ENCODE peak calls at places on chromosomes 7 and 10, in seven cellular contexts. P is mammary epithelial cell, Y is lower lobe of right lung, C is Panc1, G is thoracic aorta, N is body of pancreas, X is esophagus squamous epithelium. W is an unnamed sample.

GRCh38 chr7:154627571-154628290 is 375.2 kb downstream of the PAXIP1 start:
- DNase-seq in P (no peak), G (no peak), Y (no peak), N (no peak), C (no peak), X (no peak), W (no peak)

GRCh38 chr7:26198133-26198780 is 2.3 kb downstream of the HNRNPA2B1 start:
- DNase-seq in Y (no peak), G (no peak), P (no peak), X (no peak), C (no peak), N (no peak), W (no peak)

GRCh38 chr10:33899578-33900531 is 565.4 kb upstream of the NRP1 start:
- DNase-seq in Y (no peak), G (no peak), X (no peak), C (no peak), N (no peak), P (peak; percentile 70), W (no peak)

GRCh38 chr10:33913194-33913593 is 578.7 kb upstream of the NRP1 start:
- DNase-seq in Y (no peak), P (peak; percentile 35), X (no peak), G (no peak), N (no peak), C (no peak), W (no peak)

GRCh38 chr10:94274142-94274787 is 88.5 kb downstream of the NOC3L start:
- DNase-seq in N (peak; percentile 27), P (no peak), G (no peak), Y (no peak), X (no peak), C (no peak), W (no peak)

GRCh38 chr7:128104109-128104742 is 73.0 kb upstream of the LRRC4 start:
- DNase-seq in N (peak; percentile 15), X (no peak), P (no peak), C (no peak), G (no peak), Y (peak; percentile 47), W (no peak)

GRCh38 chr7:22001345-22002004 is 55.8 kb upstream of the CDCA7L start:
- DNase-seq in P (peak; percentile 71), C (peak; percentile 35), Y (no peak), N (no peak), X (no peak), G (no peak), W (peak; percentile 32)

GRCh38 chr7:115349635-115350034 is 427.7 kb downstream of the MDFIC start:
- DNase-seq in P (no peak), X (no peak), Y (no peak), C (no peak), G (no peak), N (no peak), W (no peak)

GRCh38 chr7:116836080-116836479 is 26.3 kb upstream of the CAPZA2 start:
- DNase-seq in C (no peak), Y (no peak), N (no peak), X (no peak), G (no peak), P (no peak), W (no peak)

GRCh38 chr10:124298891-124299290 is 119.8 kb downstream of the OAT start:
- DNase-seq in N (no peak), G (no peak), P (no peak), C (no peak), X (no peak), Y (no peak), W (no peak)

DNA sequence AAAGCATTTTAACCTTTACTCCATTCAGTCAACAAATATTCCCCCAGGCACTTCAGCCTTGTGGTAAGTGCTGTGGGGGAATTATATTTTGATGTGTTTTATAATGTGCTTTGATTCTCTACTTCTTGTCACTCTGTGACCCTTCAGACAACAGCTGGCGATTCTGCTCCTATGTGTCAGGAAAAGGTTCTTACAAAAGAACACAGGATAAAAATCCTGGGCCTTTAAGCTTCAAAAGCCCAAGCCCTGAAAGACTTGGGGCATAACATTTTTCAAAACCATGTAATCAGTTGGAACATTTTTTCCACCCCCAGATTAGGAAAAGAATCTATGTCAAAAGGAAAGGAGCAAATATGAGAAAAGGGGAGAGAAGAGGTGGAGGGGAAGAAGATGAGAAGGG is 37.8 kb upstream of the LRRC17 start:
- DNase-seq in C (no peak), Y (no peak), X (no peak), P (no peak), G (no peak), N (no peak), W (no peak)
- H3K36me3 ChIP-seq in C (no peaks in the 10 kb centered on the region), Y (no peaks in the 10 kb centered on the region), X (no peaks in the 10 kb centered on the region), P (no peaks in the 10 kb centered on the region), G (no peaks in the 10 kb centered on the region), N (no peaks in the 10 kb centered on the region), W (no peaks in the 10 kb centered on the region)

GRCh38 chr7:123663200-123663599 is 7.5 kb downstream of the LMOD2 start:
- DNase-seq in C (no peak), Y (no peak), N (no peak), X (no peak), G (no peak), P (no peak), W (no peak)
- H3K4me3 ChIP-seq in C (no peak overlapping the region), Y (no peak overlapping the region), N (no peak overlapping the region), X (no peak overlapping the region), G (no peak overlapping the region), P (no peak overlapping the region), W (no peak overlapping the region)

GRCh38 chr7:57305192-57305748 is 144.7 kb upstream of the ZNF716 start:
- DNase-seq in X (no peak), N (no peak), Y (no peak), P (no peak), C (no peak), G (no peak), W (no peak)

DNA sequence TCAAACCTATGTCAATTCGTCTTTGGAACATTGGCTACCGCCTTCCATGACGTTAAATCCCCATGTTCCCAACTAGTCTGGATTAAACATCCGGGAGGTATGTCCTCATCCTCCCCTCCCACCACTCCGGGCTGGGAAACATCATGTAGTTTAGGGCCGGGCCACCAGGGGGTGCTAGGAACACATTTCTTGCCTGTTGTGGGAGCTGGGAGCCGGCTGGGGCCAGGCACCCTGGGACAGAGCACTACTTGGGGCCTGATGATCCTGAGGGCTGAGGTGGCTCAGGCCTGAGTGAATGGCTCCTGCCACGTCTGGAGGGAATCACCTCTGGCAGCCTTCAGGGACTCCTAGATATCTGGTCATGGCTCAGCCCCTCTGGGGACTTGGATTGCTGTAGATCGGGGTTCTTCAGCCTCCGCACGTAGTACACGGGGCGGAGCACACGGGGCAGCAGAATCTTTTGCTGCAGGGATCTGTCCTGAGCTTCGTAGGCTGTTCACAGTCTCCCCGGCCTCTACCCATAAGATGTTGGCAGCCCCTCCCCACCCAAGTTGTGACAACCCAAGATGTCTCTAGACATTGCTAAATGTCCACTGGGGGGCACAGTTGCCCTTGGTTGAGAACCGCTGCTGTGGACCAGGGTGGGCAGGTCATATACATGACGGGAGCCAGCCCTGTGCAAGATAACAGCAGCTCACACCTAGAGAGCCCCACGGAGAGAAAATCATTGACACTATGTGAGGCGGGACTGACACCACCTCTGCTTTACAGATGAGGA is 141.2 kb upstream of the ZNF716 start:
- DNase-seq in Y (no peak), P (no peak), N (no peak), C (no peak), X (no peak), G (no peak), W (no peak)
- TF ChIP-seq CTCF in Y (peak; percentile 15), P (no peak), N (no peak), C (peak; percentile 46), X (no peak), G (no peak), W (no peak)

DNA sequence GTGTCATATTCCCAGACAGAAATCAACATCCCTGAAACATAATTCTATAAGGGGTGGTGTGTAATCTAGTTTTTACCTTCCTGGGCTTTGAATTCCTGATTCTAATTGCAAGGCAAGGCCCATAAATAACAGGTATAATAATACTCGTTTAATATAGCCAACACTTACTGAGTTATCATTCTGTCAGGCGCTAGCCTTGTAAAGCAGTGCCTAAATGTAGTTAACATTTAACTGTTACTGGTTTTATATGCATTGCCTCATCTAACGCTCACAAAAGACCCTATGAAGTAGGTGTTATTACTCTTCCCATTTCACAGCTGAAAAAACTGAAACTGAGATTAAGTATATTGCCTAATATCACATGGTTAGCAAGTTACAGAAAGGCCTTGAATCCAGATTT is 772.5 kb downstream of the SUGCT start:
- DNase-seq in G (no peak), C (no peak), Y (no peak), X (no peak), P (no peak), N (no peak), W (no peak)
- H3K36me3 ChIP-seq in G (no peaks in the 10 kb centered on the region), C (no peaks in the 10 kb centered on the region), Y (no peaks in the 10 kb centered on the region), X (no peaks in the 10 kb centered on the region), P (no peaks in the 10 kb centered on the region), N (no peaks in the 10 kb centered on the region), W (no peaks in the 10 kb centered on the region)

GRCh38 chr7:4265676-4266075 is 416.4 kb upstream of the FOXK1 start:
- DNase-seq in G (no peak), Y (no peak), P (no peak), C (no peak), X (no peak), N (no peak), W (no peak)

GRCh38 chr7:4265056-4265455 is 417.0 kb upstream of the FOXK1 start:
- DNase-seq in G (no peak), X (no peak), N (no peak), Y (no peak), C (no peak), P (no peak), W (no peak)

GRCh38 chr7:4266270-4267040 is 415.6 kb upstream of the FOXK1 start:
- DNase-seq in G (no peak), N (no peak), C (no peak), P (no peak), Y (no peak), X (no peak), W (no peak)

GRCh38 chr7:4257390-4258111 is 424.5 kb upstream of the FOXK1 start:
- DNase-seq in G (no peak), Y (no peak), N (no peak), X (no peak), C (no peak), P (no peak), W (no peak)

GRCh38 chr7:4261038-4261960 is 420.8 kb upstream of the FOXK1 start:
- DNase-seq in Y (no peak), P (no peak), N (no peak), X (no peak), C (no peak), G (no peak), W (no peak)
- H3K4me3 ChIP-seq in Y (no peak overlapping the region), P (no peak overlapping the region), N (no peak overlapping the region), X (no peak overlapping the region), C (no peak overlapping the region), G (no peak overlapping the region), W (no peak overlapping the region)

DNA sequence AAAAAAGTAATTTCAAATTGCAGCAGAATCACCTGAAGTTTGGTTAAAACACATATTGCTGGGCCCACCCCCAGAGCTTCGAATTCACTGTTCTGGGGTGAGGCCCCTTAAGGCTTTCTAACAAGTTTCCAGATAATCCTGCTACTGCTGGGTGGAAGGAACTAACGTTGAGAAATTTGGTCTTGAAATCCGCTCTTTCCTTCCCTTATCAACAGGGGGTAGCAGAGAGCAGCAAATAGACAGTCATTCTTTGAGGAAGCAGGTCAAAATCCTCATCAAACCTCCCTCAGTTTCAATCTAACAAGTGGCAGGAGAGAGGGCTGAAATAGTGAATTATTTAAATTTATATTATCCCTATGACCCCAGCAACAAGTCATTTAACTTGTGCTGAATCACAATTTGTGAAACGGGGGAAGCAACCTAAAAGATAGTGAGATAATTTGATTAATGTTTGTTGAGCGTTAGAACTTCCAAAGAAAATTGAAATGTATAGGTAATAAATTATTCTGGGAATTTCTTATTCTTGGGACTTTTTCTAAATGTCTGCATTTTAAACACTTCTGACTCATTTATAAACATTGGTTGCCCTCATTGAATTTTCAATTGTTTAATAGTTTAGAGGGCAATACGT is 21.7 kb upstream of the MALSU1 start:
- DNase-seq in G (no peak), X (no peak), C (peak; percentile 63), Y (no peak), P (peak; percentile 55), N (peak; percentile 39), W (peak; percentile 28)
- TF ChIP-seq CTCF in G (peak; percentile 44), X (peak; percentile 61), C (peak; percentile 92), Y (peak; percentile 73), P (peak; percentile 82), N (peak; percentile 71), W (peak; percentile 81)

W was measured in kidney epithelial cell.